ENCODE peak calls at places on chromosomes 11 and 22, in five cellular contexts. M, K, H, O and C are unnamed samples.
A peak's percentile ranks its signal among the peaks of the same experiment; 100 is the strongest.

GRCh38 chr11:1017269-1018005 is 19.1 kb downstream of the MUC6 start:
- DNase-seq in M (no peak), K (no peak), H (no peak), O (no peak), C (no peak)

GRCh38 chr22:29580200-29580810 is 608 bp downstream of the NIPSNAP1 start:
- DNase-seq in M (no peak), K (no peak), H (no peak), O (no peak), C (no peak)

GRCh38 chr22:44439356-44440223 is 58.4 kb downstream of the RTL6 start:
- DNase-seq in M (no peak), K (no peak), H (no peak), O (no peak), C (no peak)

GRCh38 chr22:39114157-39114511 is 17.1 kb downstream of the APOBEC3H start:
- DNase-seq in M (no peak), K (no peak), H (no peak), O (no peak), C (no peak)

GRCh38 chr11:64372802-64373597 is 14.0 kb downstream of the RPS6KA4 start:
- DNase-seq in M (no peak), K (no peak), H (no peak), O (no peak), C (peak; percentile 18)

GRCh38 chr11:72750556-72751292 is 1.5 kb downstream of the ARAP1 start:
- DNase-seq in M (no peak), K (no peak), H (no peak), O (no peak), C (no peak)

GRCh38 chr11:65489706-65490310 is 9.0 kb upstream of the MALAT1 start:
- DNase-seq in M (no peak), K (no peak), H (no peak), O (no peak), C (no peak)

GRCh38 chr22:45717787-45718186 is 46.2 kb downstream of the ATXN10 start:
- DNase-seq in M (peak; percentile 34), K (no peak), H (no peak), O (peak; percentile 57), C (peak; percentile 61)

GRCh38 chr11:27293500-27294417 is 69.3 kb downstream of the CCDC34 start:
- DNase-seq in M (no peak), K (no peak), H (no peak), O (no peak), C (peak; percentile 52)

GRCh38 chr11:15202626-15203025 is 87.9 kb downstream of the INSC start:
- DNase-seq in M (no peak), K (no peak), H (no peak), O (no peak), C (no peak)

GRCh38 chr11:5966958-5967357 is 1.3 kb downstream of the OR56A5 start:
- DNase-seq in M (no peak), K (no peak), H (no peak), O (no peak), C (no peak)

GRCh38 chr11:134346976-134347350 is 15.2 kb downstream of the GLB1L2 start:
- DNase-seq in M (no peak), K (no peak), H (no peak), O (no peak), C (no peak)

GRCh38 chr11:46215208-46215931 is 62.1 kb upstream of the CREB3L1 start:
- DNase-seq in M (no peak), K (no peak), H (no peak), O (no peak), C (no peak)

GRCh38 chr11:134657631-134658030 is 245.6 kb upstream of the B3GAT1 start:
- DNase-seq in M (no peak), K (no peak), H (no peak), O (no peak), C (no peak)

GRCh38 chr11:59429924-59430516 is 3.8 kb upstream of the OR5A2 start:
- DNase-seq in M (peak; percentile 42), K (peak; percentile 64), H (peak; percentile 4), O (peak; percentile 2), C (peak; percentile 69)

GRCh38 chr22:27662359-27663030 is 139.1 kb downstream of the MN1 start:
- DNase-seq in M (no peak), K (no peak), H (no peak), O (no peak), C (peak; percentile 25)

GRCh38 chr22:42321908-42322561 is 51.6 kb upstream of the TCF20 start:
- DNase-seq in M (no peak), K (no peak), H (no peak), O (no peak), C (peak; percentile 14)

GRCh38 chr11:128354476-128354875 is 232.9 kb downstream of the ETS1 start:
- DNase-seq in M (no peak), K (no peak), H (no peak), O (no peak), C (no peak)